ENCODE peak calls at places on chromosomes 3 and 15, in seven cellular contexts. Z is H1, J is mesendoderm, V is neuronal stem cell, E is IMR-90, M is mesenchymal stem cell, I is trophoblast cell. Y is an unnamed sample.

GRCh38 chr3:74054566-74054965 is 429.8 kb upstream of the PDZRN3 start:
- DNase-seq in J (peak), E (no peak), M (no peak), V (no peak), Z (no peak), I (peak), Y (no peak)

GRCh38 chr15:70267306-70267705 is 169.6 kb upstream of the TLE3 start:
- DNase-seq in Z (no peak), I (no peak), V (no peak), J (no peak), E (no peak), M (no peak), Y (no peak)

GRCh38 chr15:83106994-83107840 is at the start of gene TM6SF1:
- DNase-seq in V (no peak), M (no peak), Z (peak), J (peak), E (no peak), I (no peak), Y (peak)

GRCh38 chr15:94844533-94845390 is 613.4 kb downstream of the MCTP2 start:
- DNase-seq in E (no peak), J (peak), Z (peak), I (peak), M (peak), V (peak), Y (peak)

GRCh38 chr15:85044251-85044853 is 62.7 kb downstream of the PDE8A start:
- DNase-seq in E (peak), M (peak), I (peak), Z (no peak), J (peak), V (no peak), Y (peak)

GRCh38 chr3:189305412-189305811 is 133.6 kb downstream of the TPRG1 start:
- DNase-seq in J (no peak), Z (no peak), I (no peak), V (no peak), M (no peak), E (no peak), Y (no peak)

GRCh38 chr15:41465822-41466421 is 27.8 kb upstream of the ITPKA start:
- DNase-seq in E (peak), J (peak), V (no peak), I (peak), Z (no peak), M (peak), Y (no peak)

GRCh38 chr3:20225769-20226168 is 39.8 kb upstream of the SGO1 start:
- DNase-seq in J (peak), E (peak), Z (no peak), V (peak), M (peak), I (peak), Y (no peak)

GRCh38 chr3:126285369-126285768 is 71.8 kb downstream of the KLF15 start:
- DNase-seq in J (no peak), M (no peak), V (no peak), E (no peak), Z (no peak), I (no peak), Y (no peak)

GRCh38 chr3:100852882-100853281 is 140.3 kb downstream of the ABI3BP start:
- DNase-seq in E (no peak), I (no peak), V (no peak), Z (no peak), J (no peak), M (no peak), Y (no peak)

GRCh38 chr3:8738639-8739038 is 5.0 kb downstream of the CAV3 start:
- DNase-seq in E (no peak), J (no peak), M (no peak), I (no peak), V (no peak), Z (no peak), Y (no peak)

GRCh38 chr3:149965278-149965677 is 5.4 kb downstream of the PFN2 start:
- DNase-seq in I (no peak), J (no peak), Z (no peak), V (no peak), E (no peak), M (peak), Y (no peak)

GRCh38 chr15:62391565-62392262 is 226.6 kb upstream of the C2CD4B start:
- DNase-seq in J (peak), E (peak), M (peak), Z (peak), I (peak), V (peak), Y (peak)

GRCh38 chr3:39531066-39531465 is 63.6 kb downstream of the MOBP start:
- DNase-seq in Z (no peak), E (no peak), J (no peak), I (no peak), M (no peak), V (no peak), Y (no peak)

GRCh38 chr15:100131321-100132224 is 210.2 kb downstream of the ADAMTS17 start:
- DNase-seq in I (peak), V (no peak), E (peak), J (no peak), Z (no peak), M (peak), Y (peak)

GRCh38 chr3:46354478-46354877 is 567 bp downstream of the CCR2 start:
- DNase-seq in M (no peak), E (no peak), V (no peak), Z (no peak), J (no peak), I (peak), Y (no peak)

GRCh38 chr3:130276203-130276803 is 69.2 kb upstream of the COL6A5 start:
- DNase-seq in E (peak), V (peak), J (peak), M (peak), Z (no peak), I (peak), Y (no peak)

DNA sequence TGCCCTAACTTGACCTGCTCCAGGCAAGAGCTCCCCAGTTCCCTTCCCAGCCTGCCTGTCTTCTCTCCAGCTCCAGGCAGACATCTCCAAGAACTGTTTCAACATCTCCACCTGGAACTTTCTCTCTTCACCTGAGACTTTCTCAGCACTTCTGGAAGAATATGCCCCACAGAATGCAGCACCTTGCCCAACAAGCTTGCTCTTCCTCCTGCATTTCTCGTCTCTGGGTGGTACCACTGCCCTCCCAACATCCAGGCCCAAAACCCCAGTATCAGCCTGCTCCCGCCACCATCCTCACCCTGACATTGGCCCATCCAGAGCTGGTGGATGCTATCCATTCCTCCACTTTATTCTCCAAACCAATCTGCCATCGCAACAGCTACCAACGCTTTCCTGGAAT is 8.8 kb downstream of the RFTN1 start:
- DNase-seq in E (no peak), I (no peak), M (no peak), J (no peak), V (no peak), Z (no peak), Y (no peak)
- H3K18ac ChIP-seq in E (no peak), I (no peak), M (no peak), J (no peak), V (no peak), Z (no peak), Y (no peak)

GRCh38 chr15:92149029-92149428 is 244.7 kb upstream of the ST8SIA2 start:
- DNase-seq in I (no peak), J (no peak), M (no peak), Z (no peak), V (no peak), E (peak), Y (no peak)
- H3K18ac ChIP-seq in I (no peak), J (no peak), M (no peak), Z (no peak), V (peak), E (no peak), Y (no peak)

DNA sequence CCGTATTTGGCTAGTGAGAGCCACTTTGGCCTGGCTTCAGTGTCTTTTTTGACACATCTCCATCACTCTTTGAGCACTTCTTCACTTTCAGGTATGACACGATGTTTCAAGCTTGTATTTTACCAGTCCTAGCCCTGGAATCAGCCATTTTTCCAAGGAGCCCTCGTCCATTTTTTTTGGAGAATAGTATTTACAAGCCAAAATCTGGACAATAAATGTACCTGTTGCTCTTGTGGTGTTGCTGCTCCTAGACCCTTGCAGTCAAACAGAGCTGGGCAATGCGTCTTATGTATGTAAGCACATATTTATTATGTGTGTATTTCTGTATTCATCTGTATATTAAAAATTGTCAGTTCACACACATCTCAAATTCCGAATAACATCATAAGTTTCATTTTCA is 231.2 kb downstream of the THSD4 start:
- DNase-seq in M (no peak), Z (no peak), E (no peak), V (no peak), J (no peak), I (no peak), Y (no peak)
- H3K18ac ChIP-seq in M (no peak), Z (no peak), E (no peak), V (no peak), J (no peak), I (no peak), Y (no peak)

DNA sequence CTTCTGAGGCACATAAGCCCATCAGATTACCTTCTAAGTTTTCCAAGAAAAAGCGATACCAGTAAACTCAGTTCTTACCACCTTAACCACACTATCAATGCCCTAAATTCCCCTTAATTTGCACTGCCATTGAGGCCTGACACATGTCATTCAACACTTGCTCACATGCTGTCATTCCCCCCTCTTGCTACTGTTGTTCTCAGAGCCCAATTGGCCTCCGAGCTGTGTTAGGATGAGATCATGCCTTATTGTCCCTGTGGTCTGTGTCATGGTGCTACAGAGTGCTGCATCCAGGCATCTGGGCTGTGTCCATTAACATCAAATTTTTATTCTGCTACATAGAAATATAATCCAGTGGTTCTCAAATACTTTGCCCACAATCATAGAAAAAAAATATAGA is 213.6 kb downstream of the SSR3 start:
- DNase-seq in Z (no peak), M (no peak), J (no peak), V (no peak), E (no peak), I (no peak), Y (no peak)
- H3K18ac ChIP-seq in Z (no peak), M (no peak), J (no peak), V (no peak), E (no peak), I (no peak), Y (no peak)

GRCh38 chr15:67781061-67781460 is 44.2 kb upstream of the SKOR1 start:
- DNase-seq in M (no peak), J (no peak), V (no peak), E (no peak), Z (no peak), I (no peak), Y (no peak)

GRCh38 chr15:67782592-67782991 is 42.7 kb upstream of the SKOR1 start:
- DNase-seq in J (peak), Z (no peak), E (no peak), M (peak), I (no peak), V (peak), Y (no peak)

GRCh38 chr15:67783303-67783702 is 42.0 kb upstream of the SKOR1 start:
- DNase-seq in I (no peak), V (no peak), J (no peak), E (no peak), M (no peak), Z (no peak), Y (no peak)

GRCh38 chr15:67784057-67784781 is 41.1 kb upstream of the SKOR1 start:
- DNase-seq in M (no peak), V (no peak), I (no peak), E (no peak), J (peak), Z (no peak), Y (no peak)

DNA sequence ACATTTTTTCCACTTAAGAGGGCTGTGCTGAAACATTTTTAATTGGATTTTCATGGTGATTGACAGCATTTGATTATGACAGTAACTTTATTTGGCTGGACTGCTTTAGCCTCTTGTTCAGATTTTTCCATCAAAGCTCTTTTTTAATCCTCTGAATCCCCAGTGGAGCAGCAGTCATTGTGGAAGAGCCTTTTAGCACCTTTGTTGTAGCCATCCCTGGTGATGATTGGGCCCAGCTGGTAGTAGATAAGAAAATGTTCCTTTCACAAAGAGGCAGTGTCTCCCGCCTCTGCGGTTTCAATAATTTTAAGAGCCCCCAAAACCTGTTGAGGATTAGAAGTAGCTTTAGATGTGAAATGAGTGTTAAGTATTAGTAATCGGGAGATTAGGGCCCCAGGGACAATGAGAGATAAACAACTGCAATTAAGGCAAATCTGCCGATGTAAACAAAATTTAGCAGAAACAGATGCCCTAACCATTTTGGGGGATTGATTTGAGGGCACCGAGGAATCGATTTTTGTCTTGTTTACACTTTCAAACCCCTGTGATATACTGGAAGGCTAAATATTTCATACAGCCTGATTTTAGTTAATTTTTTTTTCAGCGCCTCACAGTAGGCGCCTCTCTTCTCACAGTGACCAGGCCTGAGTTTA is 43.3 kb upstream of the SKOR1 start:
- DNase-seq in V (peak), M (no peak), J (peak), E (no peak), I (no peak), Z (no peak), Y (no peak)
- H3K18ac ChIP-seq in V (no peak), M (no peak), J (no peak), E (no peak), I (no peak), Z (no peak), Y (no peak)

DNA sequence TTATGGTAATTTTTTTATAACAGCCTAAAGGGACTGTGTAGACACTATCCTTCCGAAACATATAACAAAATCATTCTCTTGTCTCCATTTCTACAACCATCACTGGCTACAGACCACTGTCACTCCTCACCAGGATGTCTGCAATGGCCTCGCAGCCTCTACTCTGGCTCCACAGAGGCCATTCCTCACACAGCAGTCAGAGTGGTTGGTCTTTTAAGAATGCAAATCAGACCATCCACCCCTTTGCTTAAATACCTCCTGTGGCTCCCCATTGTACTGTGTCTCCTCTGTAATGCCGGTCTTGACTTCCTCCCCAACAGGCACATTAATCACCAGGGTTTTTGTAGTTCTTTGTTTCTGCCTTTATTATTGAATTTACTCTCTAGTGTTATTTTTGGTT is 344.8 kb downstream of the ERC2 start:
- DNase-seq in E (no peak), Z (no peak), J (peak), V (peak), I (no peak), M (no peak), Y (peak)
- H3K18ac ChIP-seq in E (no peak), Z (no peak), J (peak), V (no peak), I (no peak), M (no peak), Y (no peak)

DNA sequence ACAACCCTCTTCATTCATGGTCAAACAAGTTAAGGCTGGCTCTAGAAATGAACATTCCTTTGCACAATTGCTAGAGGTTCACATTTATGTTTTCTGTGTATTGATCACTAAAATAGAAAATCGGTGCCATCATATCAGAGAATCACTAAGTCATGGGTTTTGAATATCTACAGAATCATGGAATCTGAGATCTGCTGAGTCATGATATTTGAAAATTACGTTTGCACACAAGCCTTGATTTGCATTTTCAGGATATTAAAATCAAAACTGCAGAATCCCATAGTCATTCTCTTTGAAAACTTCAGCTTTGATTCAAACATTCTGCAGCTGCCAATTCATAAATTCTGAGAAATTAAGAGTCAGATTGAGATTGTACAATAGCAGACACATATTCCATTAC is 26.1 kb upstream of the CHRNA7 start:
- DNase-seq in I (no peak), V (no peak), E (no peak), J (no peak), Z (no peak), M (no peak), Y (no peak)
- H3K18ac ChIP-seq in I (no peak), V (no peak), E (no peak), J (no peak), Z (no peak), M (no peak), Y (no peak)

GRCh38 chr3:135271562-135272290 is 476.7 kb downstream of the EPHB1 start:
- DNase-seq in V (no peak), E (no peak), J (no peak), M (no peak), I (no peak), Z (no peak), Y (no peak)

GRCh38 chr3:135261916-135262315 is 466.9 kb downstream of the EPHB1 start:
- DNase-seq in E (no peak), V (no peak), I (no peak), J (no peak), Z (no peak), M (no peak), Y (no peak)

GRCh38 chr3:135262441-135262840 is 467.4 kb downstream of the EPHB1 start:
- DNase-seq in E (no peak), Z (no peak), J (no peak), M (no peak), V (no peak), I (no peak), Y (no peak)

GRCh38 chr3:135263331-135263730 is 468.3 kb downstream of the EPHB1 start:
- DNase-seq in Z (no peak), I (no peak), V (no peak), J (no peak), M (no peak), E (no peak), Y (no peak)

GRCh38 chr3:135267487-135267886 is 472.4 kb downstream of the EPHB1 start:
- DNase-seq in I (no peak), J (no peak), Z (no peak), M (no peak), V (no peak), E (no peak), Y (no peak)
- H3K18ac ChIP-seq in I (no peak), J (no peak), Z (no peak), M (no peak), V (no peak), E (no peak), Y (no peak)

Y was measured in H9.